ENCODE peak calls at places on chromosomes 13 and 19, in six cellular contexts. One of them, this sample, is unnamed.

GRCh38 chr19:3671680-3672574 is 28.3 kb downstream of the PIP5K1C start:
- DNase-seq in PC-3: no peak
- DNase-seq in GM12864: no peak
- DNase-seq in left ventricle myocardium inferior: no peak
- DNase-seq in neural crest cell: no peak
- DNase-seq in nephron progenitor cell: peak
- DNase-seq in this sample: no peak

GRCh38 chr13:24888291-24888931 is 124.4 kb downstream of the RNF17 start:
- DNase-seq in PC-3: no peak
- DNase-seq in GM12864: no peak
- DNase-seq in left ventricle myocardium inferior: no peak
- DNase-seq in neural crest cell: no peak
- DNase-seq in nephron progenitor cell: no peak
- DNase-seq in this sample: no peak

GRCh38 chr19:48540110-48540509 is 11.9 kb upstream of the SULT2B1 start:
- DNase-seq in PC-3: no peak
- DNase-seq in GM12864: no peak
- DNase-seq in left ventricle myocardium inferior: no peak
- DNase-seq in neural crest cell: no peak
- DNase-seq in nephron progenitor cell: no peak
- DNase-seq in this sample: no peak

GRCh38 chr13:24615114-24615513 is 65.1 kb upstream of the ATP12A start:
- DNase-seq in PC-3: no peak
- DNase-seq in GM12864: no peak
- DNase-seq in left ventricle myocardium inferior: no peak
- DNase-seq in neural crest cell: no peak
- DNase-seq in nephron progenitor cell: no peak
- DNase-seq in this sample: no peak

GRCh38 chr13:94143624-94144350 is 335.7 kb downstream of the DCT start:
- DNase-seq in PC-3: no peak
- DNase-seq in GM12864: no peak
- DNase-seq in left ventricle myocardium inferior: no peak
- DNase-seq in neural crest cell: no peak
- DNase-seq in nephron progenitor cell: no peak
- DNase-seq in this sample: no peak

GRCh38 chr13:67619987-67620386 is 389.9 kb upstream of the PCDH9 start:
- DNase-seq in PC-3: peak
- DNase-seq in GM12864: no peak
- DNase-seq in left ventricle myocardium inferior: no peak
- DNase-seq in neural crest cell: no peak
- DNase-seq in nephron progenitor cell: no peak
- DNase-seq in this sample: no peak

GRCh38 chr19:29543381-29543780 is 17.6 kb downstream of the VSTM2B start:
- DNase-seq in PC-3: no peak
- DNase-seq in GM12864: no peak
- DNase-seq in left ventricle myocardium inferior: no peak
- DNase-seq in neural crest cell: no peak
- DNase-seq in nephron progenitor cell: no peak
- DNase-seq in this sample: no peak

GRCh38 chr13:98468352-98468751 is 108.6 kb downstream of the STK24 start:
- DNase-seq in PC-3: no peak
- DNase-seq in GM12864: no peak
- DNase-seq in left ventricle myocardium inferior: no peak
- DNase-seq in neural crest cell: no peak
- DNase-seq in nephron progenitor cell: no peak
- DNase-seq in this sample: no peak

GRCh38 chr19:41325947-41326706 is 16.2 kb downstream of the CCDC97 start:
- DNase-seq in PC-3: peak
- DNase-seq in GM12864: peak
- DNase-seq in left ventricle myocardium inferior: no peak
- DNase-seq in neural crest cell: no peak
- DNase-seq in nephron progenitor cell: peak
- DNase-seq in this sample: no peak

GRCh38 chr19:30087381-30088138 is 145.5 kb downstream of the URI1 start:
- DNase-seq in PC-3: no peak
- DNase-seq in GM12864: no peak
- DNase-seq in left ventricle myocardium inferior: no peak
- DNase-seq in neural crest cell: no peak
- DNase-seq in nephron progenitor cell: no peak
- DNase-seq in this sample: no peak

GRCh38 chr13:113848431-113849260 is 15.2 kb downstream of the GAS6 start:
- DNase-seq in PC-3: peak
- DNase-seq in GM12864: no peak
- DNase-seq in left ventricle myocardium inferior: no peak
- DNase-seq in neural crest cell: no peak
- DNase-seq in nephron progenitor cell: no peak
- DNase-seq in this sample: no peak

GRCh38 chr13:90896022-90896421 is 451.5 kb upstream of the MIR17HG start:
- DNase-seq in PC-3: no peak
- DNase-seq in GM12864: no peak
- DNase-seq in left ventricle myocardium inferior: no peak
- DNase-seq in neural crest cell: no peak
- DNase-seq in nephron progenitor cell: no peak
- DNase-seq in this sample: no peak

GRCh38 chr19:13959962-13960862 is 7.9 kb downstream of the DCAF15 start:
- DNase-seq in PC-3: no peak
- DNase-seq in GM12864: no peak
- DNase-seq in left ventricle myocardium inferior: no peak
- DNase-seq in neural crest cell: no peak
- DNase-seq in nephron progenitor cell: peak
- DNase-seq in this sample: no peak

GRCh38 chr13:34294483-34295129 is 476.7 kb downstream of the RFC3 start:
- DNase-seq in PC-3: no peak
- DNase-seq in GM12864: no peak
- DNase-seq in left ventricle myocardium inferior: peak
- DNase-seq in neural crest cell: no peak
- DNase-seq in nephron progenitor cell: no peak
- DNase-seq in this sample: no peak

GRCh38 chr19:45766293-45766918 is 2.6 kb downstream of the SIX5 start:
- DNase-seq in PC-3: no peak
- DNase-seq in GM12864: no peak
- DNase-seq in left ventricle myocardium inferior: no peak
- DNase-seq in neural crest cell: no peak
- DNase-seq in nephron progenitor cell: no peak
- DNase-seq in this sample: no peak

GRCh38 chr13:38180670-38181069 is 169.0 kb upstream of the UFM1 start:
- DNase-seq in PC-3: no peak
- DNase-seq in GM12864: no peak
- DNase-seq in left ventricle myocardium inferior: no peak
- DNase-seq in neural crest cell: no peak
- DNase-seq in nephron progenitor cell: no peak
- DNase-seq in this sample: no peak

GRCh38 chr19:34512254-34512796 is 30.8 kb downstream of the WTIP start:
- DNase-seq in PC-3: no peak
- DNase-seq in GM12864: no peak
- DNase-seq in left ventricle myocardium inferior: no peak
- DNase-seq in neural crest cell: no peak
- DNase-seq in nephron progenitor cell: no peak
- DNase-seq in this sample: no peak

GRCh38 chr13:28658796-28659610 is at the start of gene POMP:
- DNase-seq in PC-3: peak
- DNase-seq in GM12864: peak
- DNase-seq in left ventricle myocardium inferior: peak
- DNase-seq in neural crest cell: peak
- DNase-seq in nephron progenitor cell: peak
- DNase-seq in this sample: peak

GRCh38 chr19:48964205-48965032 is 690 bp upstream of the FTL start:
- DNase-seq in PC-3: no peak
- DNase-seq in GM12864: no peak
- DNase-seq in left ventricle myocardium inferior: peak
- DNase-seq in neural crest cell: peak
- DNase-seq in nephron progenitor cell: no peak
- DNase-seq in this sample: no peak

GRCh38 chr13:24269803-24270202 is 39.6 kb upstream of the C1QTNF9 start:
- DNase-seq in PC-3: no peak
- DNase-seq in GM12864: no peak
- DNase-seq in left ventricle myocardium inferior: no peak
- DNase-seq in neural crest cell: no peak
- DNase-seq in nephron progenitor cell: no peak
- DNase-seq in this sample: no peak

GRCh38 chr13:30305456-30305855 is 1.9 kb downstream of the KATNAL1 start:
- DNase-seq in PC-3: no peak
- DNase-seq in GM12864: no peak
- DNase-seq in left ventricle myocardium inferior: no peak
- DNase-seq in neural crest cell: no peak
- DNase-seq in nephron progenitor cell: no peak
- DNase-seq in this sample: no peak
- TF ChIP-seq CTCF in PC-3: no peak
- TF ChIP-seq CTCF in GM12864: no peak
- TF ChIP-seq CTCF in left ventricle myocardium inferior: no peak
- TF ChIP-seq CTCF in neural crest cell: no peak
- TF ChIP-seq CTCF in nephron progenitor cell: no peak
- TF ChIP-seq CTCF in this sample: no peak

DNA sequence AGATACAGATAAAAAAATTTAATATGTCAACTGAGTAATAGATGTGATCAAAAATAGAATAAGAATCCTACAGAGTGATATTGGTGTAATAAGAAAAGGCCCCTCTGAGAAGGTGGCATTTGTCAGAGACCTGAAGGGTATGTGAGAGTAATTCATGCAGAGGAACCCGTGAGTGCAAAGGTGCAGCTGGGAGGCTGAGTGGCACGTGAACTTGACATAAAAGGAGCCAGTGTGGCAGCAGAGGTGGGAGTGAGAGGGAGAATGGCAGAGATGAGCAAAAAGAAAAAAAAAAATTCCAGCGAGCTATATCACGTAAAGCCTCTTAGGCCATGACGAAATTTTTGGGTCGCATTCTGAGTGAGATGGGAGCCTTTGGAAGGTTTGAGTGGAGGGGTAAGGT is 588.9 kb downstream of the KCTD12 start:
- DNase-seq in PC-3: no peak
- DNase-seq in GM12864: no peak
- DNase-seq in left ventricle myocardium inferior: no peak
- DNase-seq in neural crest cell: no peak
- DNase-seq in nephron progenitor cell: no peak
- DNase-seq in this sample: no peak
- TF ChIP-seq CTCF in PC-3: no peak
- TF ChIP-seq CTCF in GM12864: no peak
- TF ChIP-seq CTCF in left ventricle myocardium inferior: no peak
- TF ChIP-seq CTCF in neural crest cell: no peak
- TF ChIP-seq CTCF in nephron progenitor cell: no peak
- TF ChIP-seq CTCF in this sample: no peak

GRCh38 chr19:6733338-6734095 is 3.9 kb downstream of the GPR108 start:
- DNase-seq in PC-3: no peak
- DNase-seq in GM12864: no peak
- DNase-seq in left ventricle myocardium inferior: no peak
- DNase-seq in neural crest cell: no peak
- DNase-seq in nephron progenitor cell: no peak
- DNase-seq in this sample: no peak
- TF ChIP-seq CTCF in PC-3: peak
- TF ChIP-seq CTCF in GM12864: peak
- TF ChIP-seq CTCF in left ventricle myocardium inferior: peak
- TF ChIP-seq CTCF in neural crest cell: peak
- TF ChIP-seq CTCF in nephron progenitor cell: no peak
- TF ChIP-seq CTCF in this sample: no peak

GRCh38 chr13:62019858-62020257 is 604.2 kb upstream of the PCDH20 start:
- DNase-seq in PC-3: no peak
- DNase-seq in GM12864: no peak
- DNase-seq in left ventricle myocardium inferior: no peak
- DNase-seq in neural crest cell: no peak
- DNase-seq in nephron progenitor cell: no peak
- DNase-seq in this sample: no peak

GRCh38 chr13:62014299-62014698 is 598.6 kb upstream of the PCDH20 start:
- DNase-seq in PC-3: peak
- DNase-seq in GM12864: no peak
- DNase-seq in left ventricle myocardium inferior: no peak
- DNase-seq in neural crest cell: no peak
- DNase-seq in nephron progenitor cell: no peak
- DNase-seq in this sample: no peak
- TF ChIP-seq CTCF in PC-3: peak
- TF ChIP-seq CTCF in GM12864: no peak
- TF ChIP-seq CTCF in left ventricle myocardium inferior: peak
- TF ChIP-seq CTCF in neural crest cell: peak
- TF ChIP-seq CTCF in nephron progenitor cell: peak
- TF ChIP-seq CTCF in this sample: peak

GRCh38 chr19:6413291-6413690 is 11.3 kb downstream of the KHSRP start:
- DNase-seq in PC-3: no peak
- DNase-seq in GM12864: no peak
- DNase-seq in left ventricle myocardium inferior: no peak
- DNase-seq in neural crest cell: no peak
- DNase-seq in nephron progenitor cell: no peak
- DNase-seq in this sample: peak
- TF ChIP-seq CTCF in PC-3: no peak
- TF ChIP-seq CTCF in GM12864: no peak
- TF ChIP-seq CTCF in left ventricle myocardium inferior: no peak
- TF ChIP-seq CTCF in neural crest cell: no peak
- TF ChIP-seq CTCF in nephron progenitor cell: no peak
- TF ChIP-seq CTCF in this sample: no peak

DNA sequence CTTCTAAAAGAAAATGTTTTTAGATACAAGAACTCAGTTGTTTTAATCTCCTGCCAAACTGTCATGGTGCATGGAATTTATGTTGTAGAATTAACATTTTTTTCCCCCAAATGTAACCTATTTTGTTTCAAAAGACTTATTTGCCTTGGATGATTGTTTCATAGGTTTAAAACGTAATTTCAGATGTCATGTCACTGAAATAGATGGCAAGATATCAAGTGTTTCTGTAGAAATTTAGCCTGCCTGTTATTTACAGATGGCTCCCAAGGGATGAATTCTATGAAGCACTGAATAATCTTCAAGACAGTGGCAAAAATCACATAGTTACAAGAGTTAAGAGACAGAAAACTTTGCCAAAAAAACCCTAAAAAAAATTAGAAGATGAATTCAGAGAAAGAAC is 1484.6 kb downstream of the OLFM4 start:
- DNase-seq in PC-3: no peak
- DNase-seq in GM12864: no peak
- DNase-seq in left ventricle myocardium inferior: no peak
- DNase-seq in neural crest cell: no peak
- DNase-seq in nephron progenitor cell: no peak
- DNase-seq in this sample: no peak
- TF ChIP-seq CTCF in PC-3: no peak
- TF ChIP-seq CTCF in GM12864: no peak
- TF ChIP-seq CTCF in left ventricle myocardium inferior: no peak
- TF ChIP-seq CTCF in neural crest cell: no peak
- TF ChIP-seq CTCF in nephron progenitor cell: no peak
- TF ChIP-seq CTCF in this sample: no peak

DNA sequence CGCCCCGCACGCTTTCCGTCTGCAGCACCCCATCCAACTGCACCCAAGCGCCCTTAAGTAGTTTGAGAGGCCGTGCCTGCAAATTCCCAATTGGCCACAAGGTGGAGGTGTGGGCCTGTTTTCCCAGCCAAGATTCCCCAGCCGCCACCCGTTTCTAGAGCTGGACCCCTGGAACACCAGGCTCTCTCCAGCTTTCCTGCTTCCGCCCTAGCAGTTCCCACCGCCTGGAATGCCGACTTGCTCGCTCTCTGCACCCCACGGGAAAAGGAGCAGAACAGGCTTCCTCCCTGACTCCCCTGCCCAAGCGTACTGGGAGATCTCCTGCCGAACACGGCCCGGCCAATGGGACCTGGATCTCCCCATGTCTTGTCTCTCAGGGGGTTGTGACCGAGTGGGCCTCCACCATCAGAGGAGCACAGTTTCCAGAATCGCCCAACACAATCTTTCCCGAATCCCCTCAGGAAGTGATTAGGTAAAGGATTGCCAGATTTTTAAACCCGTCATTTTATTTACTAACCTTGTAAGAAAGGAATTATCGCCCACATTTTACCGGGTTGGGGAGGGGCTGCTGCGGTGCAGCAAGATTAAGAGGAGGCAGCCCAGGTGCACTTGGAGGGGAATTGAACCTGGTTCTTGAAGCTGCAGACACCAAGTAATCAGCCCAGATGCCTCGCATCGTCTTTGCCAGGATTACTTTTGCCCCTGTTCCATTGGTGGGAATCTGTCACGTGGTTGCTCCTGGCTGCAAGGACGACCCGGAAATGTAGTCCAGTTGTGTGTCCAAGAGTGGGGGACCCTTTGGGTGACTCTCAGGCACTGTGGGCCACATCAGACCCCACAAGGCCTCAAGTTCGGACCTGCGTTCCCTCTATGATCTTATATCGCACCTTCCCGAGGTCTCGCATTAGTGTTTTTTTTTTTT is 3.5 kb upstream of the NAPSA start:
- DNase-seq in PC-3: peak
- DNase-seq in GM12864: no peak
- DNase-seq in left ventricle myocardium inferior: peak
- DNase-seq in neural crest cell: peak
- DNase-seq in nephron progenitor cell: peak
- DNase-seq in this sample: peak
- TF ChIP-seq CTCF in PC-3: peak
- TF ChIP-seq CTCF in GM12864: peak
- TF ChIP-seq CTCF in left ventricle myocardium inferior: peak
- TF ChIP-seq CTCF in neural crest cell: peak
- TF ChIP-seq CTCF in nephron progenitor cell: peak
- TF ChIP-seq CTCF in this sample: peak

This sample was measured in D721Med.